ENCODE peak calls at places on chromosome 10, in nine cellular contexts. D is prostate gland, U is A549, S is left ventricle myocardium inferior, Y is PC-9, X is stomach, B is neural progenitor cell, G is breast epithelium, K is pancreas. J is an unnamed sample.
A peak's percentile ranks its signal among the peaks of the same experiment; 100 is the strongest.

GRCh38 chr10:132520147-132520811 is 17.3 kb upstream of the INPP5A start:
- DNase-seq in D (no peak), U (no peak), S (peak; percentile 36), Y (no peak), X (peak; percentile 40), B (no peak), G (no peak), K (no peak), J (peak; percentile 64)

GRCh38 chr10:5274795-5275194 is 78.2 kb downstream of the AKR1C4 start:
- DNase-seq in D (no peak), U (no peak), S (no peak), Y (no peak), X (no peak), B (no peak), G (no peak), K (no peak), J (no peak)

GRCh38 chr10:91987397-91988037 is 63.9 kb downstream of the BTAF1 start:
- DNase-seq in D (no peak), U (no peak), S (no peak), Y (no peak), X (no peak), B (no peak), G (no peak), K (no peak), J (no peak)

GRCh38 chr10:83603708-83604107 is 535.6 kb upstream of the GHITM start:
- DNase-seq in D (no peak), U (no peak), S (no peak), Y (no peak), X (no peak), B (no peak), G (no peak), K (no peak), J (no peak)

GRCh38 chr10:19876570-19876969 is 60.3 kb downstream of the PLXDC2 start:
- DNase-seq in D (no peak), U (no peak), S (no peak), Y (no peak), X (no peak), B (no peak), G (no peak), K (no peak), J (no peak)

GRCh38 chr10:13970231-13970966 is 360.3 kb downstream of the FRMD4A start:
- DNase-seq in D (no peak), U (no peak), S (no peak), Y (no peak), X (no peak), B (peak; percentile 25), G (no peak), K (no peak), J (no peak)

GRCh38 chr10:119942973-119943372 is 50.4 kb downstream of the SEC23IP start:
- DNase-seq in D (no peak), U (no peak), S (no peak), Y (no peak), X (no peak), B (no peak), G (no peak), K (no peak), J (no peak)

GRCh38 chr10:11086177-11086576 is 68.5 kb downstream of the CELF2 start:
- DNase-seq in D (no peak), U (no peak), S (peak; percentile 63), Y (no peak), X (no peak), B (no peak), G (no peak), K (no peak), J (no peak)

DNA sequence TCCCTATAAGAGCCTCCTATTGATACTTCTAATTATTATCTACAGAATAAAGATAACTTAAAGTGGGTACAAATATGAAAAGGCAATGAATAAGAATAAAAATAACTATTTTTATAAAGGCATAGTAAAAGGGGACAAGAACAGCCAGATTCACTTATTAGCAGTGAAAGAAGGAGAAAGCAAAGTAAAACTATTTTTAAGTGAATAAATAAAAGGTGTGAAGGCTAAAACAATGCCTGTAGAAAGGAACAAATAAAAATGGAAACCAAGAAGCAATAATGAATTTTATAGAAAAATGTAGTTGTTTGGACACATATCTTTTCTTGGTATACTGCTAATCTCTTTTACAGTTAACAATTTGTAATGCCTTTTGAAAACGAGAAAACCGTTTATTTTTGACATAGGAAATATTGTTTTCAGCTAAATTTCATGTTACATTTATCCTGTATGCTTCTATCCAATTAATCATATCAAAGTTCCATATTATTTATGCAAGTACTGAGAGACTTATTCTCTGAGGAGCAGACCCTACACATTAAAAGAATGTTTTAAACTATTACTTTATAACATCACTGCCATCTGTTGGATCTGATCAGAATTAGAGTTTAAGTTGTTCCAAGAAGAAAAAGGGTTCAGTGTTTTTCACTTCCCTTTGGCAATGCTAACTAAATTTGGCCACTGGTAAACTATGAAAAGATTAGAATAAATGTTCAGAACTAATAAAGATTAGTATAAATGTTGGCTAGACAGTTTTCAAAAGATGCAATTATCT is 59.1 kb downstream of the ARMC3 start:
- DNase-seq in D (no peak), U (peak; percentile 35), S (no peak), Y (no peak), X (no peak), B (peak; percentile 28), G (no peak), K (no peak), J (no peak)
- TF ChIP-seq CTCF in D (peak; percentile 22), U (peak; percentile 62), S (peak; percentile 57), Y (peak; percentile 55), X (peak; percentile 35), B (peak; percentile 54), G (no peak), K (no peak), J (peak; percentile 47)

GRCh38 chr10:12631787-12632562 is 282.6 kb downstream of the CAMK1D start:
- DNase-seq in D (peak; percentile 41), U (peak; percentile 90), S (no peak), Y (no peak), X (no peak), B (no peak), G (no peak), K (peak; percentile 52), J (no peak)

GRCh38 chr10:12634532-12634931 is 285.2 kb downstream of the CAMK1D start:
- DNase-seq in D (no peak), U (no peak), S (no peak), Y (no peak), X (no peak), B (peak; percentile 34), G (no peak), K (no peak), J (peak; percentile 58)

GRCh38 chr10:12635127-12635541 is 285.8 kb downstream of the CAMK1D start:
- DNase-seq in D (no peak), U (peak; percentile 82), S (no peak), Y (no peak), X (no peak), B (no peak), G (no peak), K (no peak), J (peak; percentile 32)

GRCh38 chr10:12631216-12631615 is 281.9 kb downstream of the CAMK1D start:
- DNase-seq in D (no peak), U (peak; percentile 70), S (no peak), Y (no peak), X (no peak), B (peak; percentile 26), G (no peak), K (no peak), J (no peak)

DNA sequence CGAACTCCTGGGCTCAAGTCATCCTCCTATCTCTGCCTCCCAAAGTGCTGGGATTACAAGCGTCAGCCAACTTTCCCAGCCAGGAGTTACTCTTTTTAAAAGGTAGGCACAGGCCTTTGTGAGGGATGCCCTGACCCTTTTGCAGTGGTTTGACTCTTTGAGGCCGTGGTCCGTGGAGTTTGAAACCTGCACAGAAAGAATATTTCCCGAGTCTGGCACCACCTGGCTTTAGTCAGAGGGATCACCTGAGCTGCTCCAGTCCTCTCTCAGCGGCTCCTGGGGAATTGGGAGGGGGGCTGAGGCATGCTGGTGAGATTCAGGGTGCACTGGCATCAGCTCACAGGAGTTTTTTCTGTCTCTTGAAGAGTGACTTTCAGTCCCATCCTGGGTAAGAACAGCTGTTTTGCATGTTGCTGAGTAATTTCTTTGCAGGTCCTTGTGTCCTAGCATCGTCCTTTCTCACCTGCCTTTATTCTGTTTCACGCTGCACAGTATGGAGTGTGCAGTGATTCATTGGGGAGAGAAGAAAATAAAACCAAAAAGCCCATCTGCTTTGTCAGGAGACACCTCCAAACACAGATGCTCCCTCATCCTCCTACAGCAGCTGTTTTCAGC is 284.5 kb downstream of the CAMK1D start:
- DNase-seq in D (no peak), U (no peak), S (no peak), Y (no peak), X (no peak), B (peak; percentile 17), G (no peak), K (no peak), J (no peak)
- H3K27ac ChIP-seq in D (no peak overlapping the region), U (no peak overlapping the region), S (no peak overlapping the region), Y (no peak overlapping the region), X (no peak overlapping the region), B (no peak overlapping the region), G (no peak overlapping the region), K (no peak overlapping the region), J (no peak overlapping the region)

GRCh38 chr10:100364735-100365391 is 17.8 kb downstream of the SCD start:
- DNase-seq in D (peak; percentile 95), U (peak; percentile 95), S (peak; percentile 77), Y (peak; percentile 83), X (peak; percentile 95), B (no peak), G (peak; percentile 87), K (peak; percentile 96), J (peak; percentile 62)

GRCh38 chr10:100362570-100363496 is 15.8 kb downstream of the SCD start:
- DNase-seq in D (no peak), U (no peak), S (no peak), Y (no peak), X (no peak), B (no peak), G (no peak), K (no peak), J (peak; percentile 34)

GRCh38 chr10:100360234-100360633 is 13.2 kb downstream of the SCD start:
- DNase-seq in D (no peak), U (no peak), S (no peak), Y (no peak), X (no peak), B (no peak), G (no peak), K (no peak), J (no peak)

GRCh38 chr10:100359529-100360150 is 12.6 kb downstream of the SCD start:
- DNase-seq in D (no peak), U (no peak), S (no peak), Y (no peak), X (no peak), B (no peak), G (no peak), K (no peak), J (no peak)

DNA sequence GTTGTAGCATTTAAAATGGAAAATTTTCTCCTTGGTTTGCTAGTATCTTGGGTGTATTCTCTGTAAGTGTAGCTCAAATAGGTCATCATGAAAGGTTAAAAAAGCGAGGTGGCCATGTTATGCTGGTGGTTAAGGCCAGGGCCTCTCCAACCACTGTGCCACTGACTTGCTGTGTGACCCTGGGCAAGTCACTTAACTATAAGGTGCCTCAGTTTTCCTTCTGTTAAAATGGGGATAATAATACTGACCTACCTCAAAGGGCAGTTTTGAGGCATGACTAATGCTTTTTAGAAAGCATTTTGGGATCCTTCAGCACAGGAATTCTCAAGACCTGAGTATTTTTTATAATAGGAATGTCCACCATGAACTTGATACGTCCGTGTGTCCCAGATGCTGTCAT is 17.1 kb downstream of the SCD start:
- DNase-seq in D (no peak), U (no peak), S (no peak), Y (no peak), X (no peak), B (no peak), G (no peak), K (no peak), J (no peak)
- H3K4me1 ChIP-seq in D (peaks cover 9% of the 10 kb centered on the region), U (peaks cover 74% of the 10 kb centered on the region), S (peaks cover 28% of the 10 kb centered on the region), Y (peaks cover 45% of the 10 kb centered on the region), X (peaks cover 11% of the 10 kb centered on the region), B (peaks cover 3% of the 10 kb centered on the region), G (no peaks in the 10 kb centered on the region), K (peaks cover 19% of the 10 kb centered on the region), J (peaks cover 8% of the 10 kb centered on the region)

GRCh38 chr10:12351447-12351846 is 2.1 kb downstream of the CAMK1D start:
- DNase-seq in D (no peak), U (no peak), S (no peak), Y (no peak), X (no peak), B (no peak), G (no peak), K (no peak), J (peak; percentile 18)
- TF ChIP-seq CTCF in D (no peak), U (no peak), S (no peak), Y (no peak), X (no peak), B (no peak), G (no peak), K (no peak), J (no peak)